ENCODE peak calls at places on chromosomes 7 and 10, in eight cellular contexts. One of them, this sample, is unnamed.

GRCh38 chr7:44289341-44290249 is 35.8 kb downstream of the CAMK2B start:
- DNase-seq in WERI-Rb-1: peak; percentile 5
- DNase-seq in endothelial cell: no peak
- DNase-seq in transverse colon: peak; percentile 4
- DNase-seq in adrenal gland: peak; percentile 58
- DNase-seq in endodermal cell: peak; percentile 32
- DNase-seq in GM23338: no peak
- DNase-seq in RWPE1: no peak
- DNase-seq in this sample: peak; percentile 10

GRCh38 chr7:8434290-8435002 is 1.0 kb downstream of the NXPH1 start:
- DNase-seq in RWPE1: no peak
- DNase-seq in endothelial cell: peak; percentile 23
- DNase-seq in endodermal cell: peak; percentile 79
- DNase-seq in GM23338: peak; percentile 80
- DNase-seq in transverse colon: no peak
- DNase-seq in adrenal gland: peak; percentile 80
- DNase-seq in WERI-Rb-1: no peak
- DNase-seq in this sample: peak; percentile 33

GRCh38 chr7:117871401-117871777 is 1.9 kb downstream of the CTTNBP2 start:
- DNase-seq in GM23338: no peak
- DNase-seq in adrenal gland: no peak
- DNase-seq in transverse colon: no peak
- DNase-seq in endothelial cell: no peak
- DNase-seq in WERI-Rb-1: no peak
- DNase-seq in endodermal cell: no peak
- DNase-seq in RWPE1: no peak
- DNase-seq in this sample: no peak

GRCh38 chr7:124764847-124765400 is 668 bp downstream of the GPR37 start:
- DNase-seq in GM23338: peak; percentile 52
- DNase-seq in endodermal cell: peak; percentile 82
- DNase-seq in WERI-Rb-1: peak; percentile 34
- DNase-seq in RWPE1: peak; percentile 12
- DNase-seq in transverse colon: peak; percentile 26
- DNase-seq in adrenal gland: no peak
- DNase-seq in endothelial cell: peak; percentile 29
- DNase-seq in this sample: peak; percentile 36

GRCh38 chr10:115861455-115861854 is 411.6 kb downstream of the GFRA1 start:
- DNase-seq in WERI-Rb-1: no peak
- DNase-seq in adrenal gland: no peak
- DNase-seq in RWPE1: no peak
- DNase-seq in transverse colon: no peak
- DNase-seq in endothelial cell: no peak
- DNase-seq in GM23338: no peak
- DNase-seq in endodermal cell: no peak
- DNase-seq in this sample: no peak

GRCh38 chr7:36945612-36946400 is 221.5 kb upstream of the AOAH start:
- DNase-seq in GM23338: no peak
- DNase-seq in adrenal gland: no peak
- DNase-seq in endothelial cell: no peak
- DNase-seq in endodermal cell: no peak
- DNase-seq in transverse colon: peak; percentile 43
- DNase-seq in RWPE1: no peak
- DNase-seq in WERI-Rb-1: peak; percentile 28
- DNase-seq in this sample: no peak

GRCh38 chr7:412731-413356 is 106.8 kb downstream of the PDGFA start:
- DNase-seq in adrenal gland: no peak
- DNase-seq in endodermal cell: peak; percentile 34
- DNase-seq in transverse colon: no peak
- DNase-seq in WERI-Rb-1: no peak
- DNase-seq in endothelial cell: no peak
- DNase-seq in GM23338: no peak
- DNase-seq in RWPE1: no peak
- DNase-seq in this sample: no peak

GRCh38 chr7:83594076-83594475 is 54.9 kb downstream of the SEMA3E start:
- DNase-seq in WERI-Rb-1: no peak
- DNase-seq in adrenal gland: no peak
- DNase-seq in transverse colon: no peak
- DNase-seq in endothelial cell: no peak
- DNase-seq in endodermal cell: no peak
- DNase-seq in RWPE1: no peak
- DNase-seq in GM23338: no peak
- DNase-seq in this sample: no peak

GRCh38 chr10:13816195-13816926 is 229.6 kb downstream of the PRPF18 start:
- DNase-seq in endodermal cell: no peak
- DNase-seq in adrenal gland: peak; percentile 84
- DNase-seq in RWPE1: no peak
- DNase-seq in GM23338: no peak
- DNase-seq in endothelial cell: no peak
- DNase-seq in transverse colon: peak; percentile 58
- DNase-seq in WERI-Rb-1: no peak
- DNase-seq in this sample: no peak

GRCh38 chr10:47257396-47258120 is 42.4 kb upstream of the GDF10 start:
- DNase-seq in transverse colon: no peak
- DNase-seq in adrenal gland: peak; percentile 36
- DNase-seq in RWPE1: no peak
- DNase-seq in endothelial cell: no peak
- DNase-seq in GM23338: no peak
- DNase-seq in WERI-Rb-1: no peak
- DNase-seq in endodermal cell: no peak
- DNase-seq in this sample: no peak

GRCh38 chr7:96187735-96188622 is 133.9 kb downstream of the SLC25A13 start:
- DNase-seq in WERI-Rb-1: no peak
- DNase-seq in GM23338: no peak
- DNase-seq in endothelial cell: no peak
- DNase-seq in endodermal cell: no peak
- DNase-seq in RWPE1: no peak
- DNase-seq in adrenal gland: no peak
- DNase-seq in transverse colon: no peak
- DNase-seq in this sample: no peak

GRCh38 chr10:124534821-124535601 is 73.4 kb downstream of the LHPP start:
- DNase-seq in WERI-Rb-1: no peak
- DNase-seq in adrenal gland: no peak
- DNase-seq in endodermal cell: no peak
- DNase-seq in endothelial cell: no peak
- DNase-seq in GM23338: no peak
- DNase-seq in RWPE1: no peak
- DNase-seq in transverse colon: no peak
- DNase-seq in this sample: no peak

GRCh38 chr10:124532788-124533187 is 71.2 kb downstream of the LHPP start:
- DNase-seq in RWPE1: no peak
- DNase-seq in GM23338: no peak
- DNase-seq in adrenal gland: no peak
- DNase-seq in endothelial cell: no peak
- DNase-seq in transverse colon: no peak
- DNase-seq in WERI-Rb-1: no peak
- DNase-seq in endodermal cell: no peak
- DNase-seq in this sample: no peak

GRCh38 chr10:124535731-124536495 is 74.3 kb downstream of the LHPP start:
- DNase-seq in WERI-Rb-1: no peak
- DNase-seq in endothelial cell: peak; percentile 31
- DNase-seq in adrenal gland: no peak
- DNase-seq in endodermal cell: peak; percentile 67
- DNase-seq in transverse colon: no peak
- DNase-seq in GM23338: peak; percentile 41
- DNase-seq in RWPE1: no peak
- DNase-seq in this sample: no peak

GRCh38 chr10:124533266-124533665 is 71.6 kb downstream of the LHPP start:
- DNase-seq in WERI-Rb-1: no peak
- DNase-seq in RWPE1: no peak
- DNase-seq in adrenal gland: no peak
- DNase-seq in endothelial cell: no peak
- DNase-seq in transverse colon: no peak
- DNase-seq in endodermal cell: no peak
- DNase-seq in GM23338: no peak
- DNase-seq in this sample: no peak

DNA sequence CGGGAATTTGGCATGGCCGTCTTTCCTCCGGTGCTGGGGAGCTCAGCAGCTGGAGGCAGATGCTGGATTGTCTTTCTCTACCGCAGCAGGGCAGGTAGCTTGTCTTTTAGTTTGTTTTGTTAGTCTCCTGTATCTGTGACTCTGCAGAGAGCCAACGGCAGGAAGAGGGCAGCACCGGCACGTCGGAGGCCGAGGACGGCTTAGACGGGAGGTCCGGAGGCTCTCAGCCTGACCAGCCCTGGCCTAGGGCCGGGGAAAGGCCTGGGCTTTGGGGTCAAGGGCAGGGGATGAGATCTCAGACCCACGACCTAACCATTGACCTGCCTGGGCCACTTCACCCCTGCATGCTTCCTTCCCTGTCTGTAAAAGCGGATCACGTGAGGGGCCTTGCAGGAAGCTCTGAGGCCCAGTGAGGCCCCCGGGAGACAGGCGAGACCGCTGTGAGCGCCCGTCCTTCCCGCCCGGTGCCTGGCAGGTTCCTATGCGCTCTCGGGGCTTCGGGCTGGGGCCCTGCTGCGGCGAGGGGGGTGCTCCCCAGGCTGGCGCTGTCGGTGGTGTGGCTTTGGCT is 72.7 kb downstream of the LHPP start:
- DNase-seq in endothelial cell: peak; percentile 50
- DNase-seq in GM23338: peak; percentile 41
- DNase-seq in RWPE1: no peak
- DNase-seq in WERI-Rb-1: no peak
- DNase-seq in adrenal gland: peak; percentile 88
- DNase-seq in transverse colon: peak; percentile 58
- DNase-seq in endodermal cell: peak; percentile 82
- DNase-seq in this sample: peak; percentile 44
- TF ChIP-seq CTCF in endothelial cell: no peak
- TF ChIP-seq CTCF in GM23338: peak; percentile 14
- TF ChIP-seq CTCF in RWPE1: no peak
- TF ChIP-seq CTCF in WERI-Rb-1: peak; percentile 10
- TF ChIP-seq CTCF in adrenal gland: peak; percentile 81
- TF ChIP-seq CTCF in transverse colon: peak; percentile 58
- TF ChIP-seq CTCF in endodermal cell: peak; percentile 68
- TF ChIP-seq CTCF in this sample: no peak

GRCh38 chr10:95391570-95392249 is 100.9 kb upstream of the PDLIM1 start:
- DNase-seq in WERI-Rb-1: no peak
- DNase-seq in endothelial cell: no peak
- DNase-seq in transverse colon: no peak
- DNase-seq in adrenal gland: no peak
- DNase-seq in endodermal cell: peak; percentile 86
- DNase-seq in GM23338: peak; percentile 77
- DNase-seq in RWPE1: peak; percentile 49
- DNase-seq in this sample: peak; percentile 45
- TF ChIP-seq CTCF in WERI-Rb-1: no peak
- TF ChIP-seq CTCF in endothelial cell: no peak
- TF ChIP-seq CTCF in transverse colon: no peak
- TF ChIP-seq CTCF in adrenal gland: no peak
- TF ChIP-seq CTCF in endodermal cell: peak; percentile 49
- TF ChIP-seq CTCF in GM23338: no peak
- TF ChIP-seq CTCF in RWPE1: no peak
- TF ChIP-seq CTCF in this sample: no peak

DNA sequence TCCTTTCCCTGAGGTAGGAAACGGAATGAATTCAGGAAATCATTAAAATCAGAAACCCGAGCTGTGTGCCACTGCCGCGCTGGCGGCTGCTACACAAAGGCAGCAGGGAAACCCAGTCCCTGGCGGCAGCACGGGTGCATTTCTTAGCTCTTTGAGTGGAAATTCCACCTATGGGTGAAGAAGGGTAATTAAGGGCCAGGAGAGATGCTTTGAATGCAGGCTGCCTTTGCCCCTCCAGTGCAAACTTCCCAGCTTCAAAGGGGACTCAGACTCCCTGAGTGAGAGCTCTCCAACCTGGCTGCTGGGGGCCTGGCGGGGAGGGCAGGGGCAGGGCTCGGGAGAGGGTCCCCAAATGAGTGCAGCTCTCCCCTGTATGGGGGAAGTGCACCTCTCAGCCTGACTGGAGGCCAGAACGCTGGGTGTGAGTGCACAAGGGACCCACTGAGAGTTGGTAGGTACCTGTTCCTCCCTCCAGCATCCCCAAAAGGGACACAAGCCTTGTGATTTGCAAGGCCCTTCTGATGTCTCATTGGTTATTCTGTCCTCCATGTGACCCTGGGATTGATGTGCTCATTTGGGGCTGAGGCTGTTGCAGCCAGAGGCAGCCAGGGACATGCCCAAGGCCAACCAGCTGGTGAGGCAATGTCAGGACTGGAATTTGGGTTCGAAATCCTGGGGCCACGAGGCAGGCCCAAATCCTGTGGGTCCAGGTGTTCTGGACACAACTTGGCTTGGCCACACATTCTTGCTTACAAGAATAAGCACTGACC is 16.3 kb upstream of the ZMIZ1 start:
- DNase-seq in adrenal gland: no peak
- DNase-seq in endothelial cell: peak; percentile 47
- DNase-seq in WERI-Rb-1: no peak
- DNase-seq in RWPE1: no peak
- DNase-seq in transverse colon: no peak
- DNase-seq in GM23338: peak; percentile 76
- DNase-seq in endodermal cell: peak; percentile 81
- DNase-seq in this sample: peak; percentile 47
- TF ChIP-seq CTCF in adrenal gland: peak; percentile 42
- TF ChIP-seq CTCF in endothelial cell: peak; percentile 69
- TF ChIP-seq CTCF in WERI-Rb-1: peak; percentile 1
- TF ChIP-seq CTCF in RWPE1: no peak
- TF ChIP-seq CTCF in transverse colon: peak; percentile 24
- TF ChIP-seq CTCF in GM23338: peak; percentile 50
- TF ChIP-seq CTCF in endodermal cell: peak; percentile 81
- TF ChIP-seq CTCF in this sample: peak; percentile 50

GRCh38 chr10:125444790-125445189 is 238.2 kb downstream of the TEX36 start:
- DNase-seq in endothelial cell: no peak
- DNase-seq in WERI-Rb-1: no peak
- DNase-seq in GM23338: peak; percentile 23
- DNase-seq in RWPE1: no peak
- DNase-seq in endodermal cell: no peak
- DNase-seq in transverse colon: no peak
- DNase-seq in adrenal gland: no peak
- DNase-seq in this sample: no peak

GRCh38 chr10:125450218-125450617 is 232.7 kb downstream of the TEX36 start:
- DNase-seq in adrenal gland: no peak
- DNase-seq in endothelial cell: no peak
- DNase-seq in transverse colon: no peak
- DNase-seq in RWPE1: no peak
- DNase-seq in WERI-Rb-1: no peak
- DNase-seq in GM23338: no peak
- DNase-seq in endodermal cell: no peak
- DNase-seq in this sample: no peak

GRCh38 chr10:125451319-125451718 is 231.6 kb downstream of the TEX36 start:
- DNase-seq in GM23338: no peak
- DNase-seq in RWPE1: no peak
- DNase-seq in endothelial cell: no peak
- DNase-seq in endodermal cell: no peak
- DNase-seq in WERI-Rb-1: no peak
- DNase-seq in adrenal gland: no peak
- DNase-seq in transverse colon: no peak
- DNase-seq in this sample: no peak

GRCh38 chr10:125449571-125449970 is 233.4 kb downstream of the TEX36 start:
- DNase-seq in adrenal gland: no peak
- DNase-seq in transverse colon: no peak
- DNase-seq in endodermal cell: no peak
- DNase-seq in WERI-Rb-1: no peak
- DNase-seq in RWPE1: no peak
- DNase-seq in GM23338: no peak
- DNase-seq in endothelial cell: no peak
- DNase-seq in this sample: no peak

DNA sequence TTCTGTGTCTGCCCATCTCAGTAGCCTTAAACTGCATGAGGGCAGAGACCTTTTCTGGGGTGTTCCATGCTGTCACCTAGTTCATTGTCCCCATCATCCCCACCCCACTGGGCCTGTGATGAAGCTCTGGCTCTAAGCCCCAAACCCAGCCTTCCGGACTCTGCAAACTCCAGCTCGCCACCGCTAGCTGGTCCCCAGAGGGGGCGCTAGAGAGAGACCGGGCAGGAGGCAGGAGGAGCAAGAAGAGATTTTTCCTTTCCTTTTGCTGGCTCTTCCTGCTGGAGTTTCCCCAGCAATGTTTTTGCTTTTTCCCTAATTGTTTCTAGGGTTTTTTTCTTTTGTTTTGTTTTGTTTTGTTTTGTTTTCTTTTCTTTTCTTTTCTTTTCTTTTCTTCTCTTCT is 234.4 kb downstream of the TEX36 start:
- DNase-seq in endodermal cell: peak; percentile 91
- DNase-seq in GM23338: peak; percentile 87
- DNase-seq in RWPE1: peak; percentile 17
- DNase-seq in transverse colon: peak; percentile 18
- DNase-seq in adrenal gland: no peak
- DNase-seq in endothelial cell: peak; percentile 71
- DNase-seq in WERI-Rb-1: peak; percentile 22
- DNase-seq in this sample: peak; percentile 41
- TF ChIP-seq CTCF in endodermal cell: peak; percentile 88
- TF ChIP-seq CTCF in GM23338: peak; percentile 96
- TF ChIP-seq CTCF in RWPE1: peak; percentile 24
- TF ChIP-seq CTCF in transverse colon: peak; percentile 52
- TF ChIP-seq CTCF in adrenal gland: no peak
- TF ChIP-seq CTCF in endothelial cell: peak; percentile 69
- TF ChIP-seq CTCF in WERI-Rb-1: peak; percentile 57
- TF ChIP-seq CTCF in this sample: peak; percentile 51